ENCODE peak calls at places on chromosomes 16 and 17, in four cellular contexts. One of them, this sample, is unnamed.

GRCh38 chr17:79065105-79065670 is 9.4 kb upstream of the ENGASE start:
- DNase-seq in Panc1: no peak
- DNase-seq in activated T-helper 1 cell treated with Interleukin-2 at 50 U/mL for 16 hours: peak; percentile 35
- DNase-seq in occipital lobe: no peak
- DNase-seq in this sample: peak; percentile 26

GRCh38 chr17:81422776-81423697 is 27.8 kb downstream of the BAHCC1 start:
- DNase-seq in activated T-helper 1 cell treated with Interleukin-2 at 50 U/mL for 16 hours: no peak
- DNase-seq in Panc1: no peak
- DNase-seq in occipital lobe: no peak
- DNase-seq in this sample: no peak

GRCh38 chr16:49441366-49441780 is 67.8 kb downstream of the C16orf78 start:
- DNase-seq in activated T-helper 1 cell treated with Interleukin-2 at 50 U/mL for 16 hours: peak; percentile 66
- DNase-seq in Panc1: no peak
- DNase-seq in occipital lobe: no peak
- DNase-seq in this sample: peak; percentile 39

GRCh38 chr17:74480290-74480689 is 13.9 kb downstream of the CD300A start:
- DNase-seq in Panc1: no peak
- DNase-seq in occipital lobe: no peak
- DNase-seq in activated T-helper 1 cell treated with Interleukin-2 at 50 U/mL for 16 hours: no peak
- DNase-seq in this sample: no peak

GRCh38 chr16:74226361-74226979 is 70.1 kb upstream of the PSMD7 start:
- DNase-seq in Panc1: no peak
- DNase-seq in activated T-helper 1 cell treated with Interleukin-2 at 50 U/mL for 16 hours: no peak
- DNase-seq in occipital lobe: no peak
- DNase-seq in this sample: no peak

GRCh38 chr16:89325861-89326471 is 108.5 kb downstream of the ZNF778 start:
- DNase-seq in occipital lobe: peak; percentile 63
- DNase-seq in activated T-helper 1 cell treated with Interleukin-2 at 50 U/mL for 16 hours: no peak
- DNase-seq in Panc1: no peak
- DNase-seq in this sample: no peak

GRCh38 chr16:3998793-3999478 is 117.3 kb downstream of the ADCY9 start:
- DNase-seq in occipital lobe: no peak
- DNase-seq in Panc1: no peak
- DNase-seq in activated T-helper 1 cell treated with Interleukin-2 at 50 U/mL for 16 hours: no peak
- DNase-seq in this sample: no peak

GRCh38 chr17:81379523-81379942 is 15.7 kb upstream of the BAHCC1 start:
- DNase-seq in Panc1: no peak
- DNase-seq in occipital lobe: no peak
- DNase-seq in activated T-helper 1 cell treated with Interleukin-2 at 50 U/mL for 16 hours: no peak
- DNase-seq in this sample: no peak

GRCh38 chr16:74713876-74714275 is 13.2 kb upstream of the MLKL start:
- DNase-seq in occipital lobe: no peak
- DNase-seq in activated T-helper 1 cell treated with Interleukin-2 at 50 U/mL for 16 hours: no peak
- DNase-seq in Panc1: no peak
- DNase-seq in this sample: no peak

GRCh38 chr16:1077877-1078578 is 5.5 kb downstream of the SSTR5 start:
- DNase-seq in activated T-helper 1 cell treated with Interleukin-2 at 50 U/mL for 16 hours: no peak
- DNase-seq in occipital lobe: no peak
- DNase-seq in Panc1: no peak
- DNase-seq in this sample: no peak

GRCh38 chr17:835263-835662 is 53.1 kb downstream of the MRM3 start:
- DNase-seq in occipital lobe: no peak
- DNase-seq in activated T-helper 1 cell treated with Interleukin-2 at 50 U/mL for 16 hours: no peak
- DNase-seq in Panc1: no peak
- DNase-seq in this sample: no peak

GRCh38 chr17:79617304-79617703 is 6.5 kb upstream of the RBFOX3 start:
- DNase-seq in activated T-helper 1 cell treated with Interleukin-2 at 50 U/mL for 16 hours: no peak
- DNase-seq in occipital lobe: no peak
- DNase-seq in Panc1: no peak
- DNase-seq in this sample: no peak

GRCh38 chr16:55836158-55836611 is 3.3 kb upstream of the CES1 start:
- DNase-seq in Panc1: no peak
- DNase-seq in activated T-helper 1 cell treated with Interleukin-2 at 50 U/mL for 16 hours: no peak
- DNase-seq in occipital lobe: no peak
- DNase-seq in this sample: no peak

GRCh38 chr16:77805403-77805802 is 17.0 kb downstream of the VAT1L start:
- DNase-seq in occipital lobe: no peak
- DNase-seq in Panc1: no peak
- DNase-seq in activated T-helper 1 cell treated with Interleukin-2 at 50 U/mL for 16 hours: no peak
- DNase-seq in this sample: no peak

GRCh38 chr16:81645303-81645702 is 133.8 kb upstream of the PLCG2 start:
- DNase-seq in activated T-helper 1 cell treated with Interleukin-2 at 50 U/mL for 16 hours: no peak
- DNase-seq in occipital lobe: peak; percentile 70
- DNase-seq in Panc1: no peak
- DNase-seq in this sample: no peak

GRCh38 chr17:41490620-41491019 is 910 bp upstream of the KRT36 start:
- DNase-seq in Panc1: no peak
- DNase-seq in occipital lobe: no peak
- DNase-seq in activated T-helper 1 cell treated with Interleukin-2 at 50 U/mL for 16 hours: no peak
- DNase-seq in this sample: no peak

GRCh38 chr17:4903051-4903818 is at the start of gene CHRNE:
- DNase-seq in occipital lobe: peak; percentile 17
- DNase-seq in Panc1: peak; percentile 71
- DNase-seq in activated T-helper 1 cell treated with Interleukin-2 at 50 U/mL for 16 hours: peak; percentile 47
- DNase-seq in this sample: peak; percentile 62

GRCh38 chr17:66431080-66431795 is 128.8 kb downstream of the PRKCA start:
- DNase-seq in activated T-helper 1 cell treated with Interleukin-2 at 50 U/mL for 16 hours: no peak
- DNase-seq in occipital lobe: no peak
- DNase-seq in Panc1: no peak
- DNase-seq in this sample: no peak

GRCh38 chr16:87965973-87966667 is 14.9 kb downstream of the BANP start:
- DNase-seq in activated T-helper 1 cell treated with Interleukin-2 at 50 U/mL for 16 hours: no peak
- DNase-seq in Panc1: no peak
- DNase-seq in occipital lobe: no peak
- DNase-seq in this sample: no peak

GRCh38 chr16:68200120-68200783 is 35.7 kb downstream of the ESRP2 start:
- DNase-seq in activated T-helper 1 cell treated with Interleukin-2 at 50 U/mL for 16 hours: no peak
- DNase-seq in Panc1: no peak
- DNase-seq in occipital lobe: no peak
- DNase-seq in this sample: no peak

GRCh38 chr17:33385133-33385532 is 92.0 kb upstream of the ASIC2 start:
- DNase-seq in Panc1: no peak
- DNase-seq in activated T-helper 1 cell treated with Interleukin-2 at 50 U/mL for 16 hours: no peak
- DNase-seq in occipital lobe: no peak
- DNase-seq in this sample: no peak

GRCh38 chr16:48164907-48165715 is 9.3 kb upstream of the ABCC12 start:
- DNase-seq in activated T-helper 1 cell treated with Interleukin-2 at 50 U/mL for 16 hours: peak; percentile 30
- DNase-seq in occipital lobe: peak; percentile 68
- DNase-seq in Panc1: peak; percentile 46
- DNase-seq in this sample: peak; percentile 38

GRCh38 chr17:76492989-76493501 is 8.2 kb downstream of the RHBDF2 start:
- DNase-seq in activated T-helper 1 cell treated with Interleukin-2 at 50 U/mL for 16 hours: no peak
- DNase-seq in Panc1: no peak
- DNase-seq in occipital lobe: no peak
- DNase-seq in this sample: peak; percentile 28

GRCh38 chr16:69193860-69194259 is 6.9 kb downstream of the SNTB2 start:
- DNase-seq in activated T-helper 1 cell treated with Interleukin-2 at 50 U/mL for 16 hours: no peak
- DNase-seq in Panc1: no peak
- DNase-seq in occipital lobe: no peak
- DNase-seq in this sample: no peak

GRCh38 chr17:42944211-42944610 is 20.0 kb downstream of the AARSD1 start:
- DNase-seq in occipital lobe: no peak
- DNase-seq in Panc1: no peak
- DNase-seq in activated T-helper 1 cell treated with Interleukin-2 at 50 U/mL for 16 hours: no peak
- DNase-seq in this sample: no peak